ENCODE peak calls at places on chromosomes 16 and 17, in six cellular contexts. One of them, this sample, is unnamed.

GRCh38 chr17:47735139-47735464 is 2.1 kb downstream of the TBX21 start:
- DNase-seq in T-helper 1 cell: no peak
- DNase-seq in GM23248: no peak
- DNase-seq in AG08395: no peak
- DNase-seq in omental fat pad: peak
- DNase-seq in HS-5: no peak
- DNase-seq in this sample: no peak

GRCh38 chr17:10198509-10199249 is at the start of gene GAS7:
- DNase-seq in T-helper 1 cell: peak
- DNase-seq in GM23248: peak
- DNase-seq in AG08395: peak
- DNase-seq in omental fat pad: no peak
- DNase-seq in HS-5: no peak
- DNase-seq in this sample: no peak

GRCh38 chr16:76345093-76345735 is 68.0 kb downstream of the CNTNAP4 start:
- DNase-seq in T-helper 1 cell: no peak
- DNase-seq in GM23248: peak
- DNase-seq in AG08395: no peak
- DNase-seq in omental fat pad: no peak
- DNase-seq in HS-5: peak
- DNase-seq in this sample: no peak

GRCh38 chr17:80953471-80954315 is 37.9 kb upstream of the CHMP6 start:
- DNase-seq in T-helper 1 cell: no peak
- DNase-seq in GM23248: no peak
- DNase-seq in AG08395: no peak
- DNase-seq in omental fat pad: no peak
- DNase-seq in HS-5: no peak
- DNase-seq in this sample: no peak

GRCh38 chr17:3905017-3905486 is 11.2 kb downstream of the P2RX1 start:
- DNase-seq in T-helper 1 cell: no peak
- DNase-seq in GM23248: no peak
- DNase-seq in AG08395: no peak
- DNase-seq in omental fat pad: no peak
- DNase-seq in HS-5: no peak
- DNase-seq in this sample: no peak

GRCh38 chr16:1536601-1537000 is 3.1 kb downstream of the TMEM204 start:
- DNase-seq in T-helper 1 cell: no peak
- DNase-seq in GM23248: no peak
- DNase-seq in AG08395: no peak
- DNase-seq in omental fat pad: no peak
- DNase-seq in HS-5: no peak
- DNase-seq in this sample: no peak

GRCh38 chr16:54493594-54493993 is 207.0 kb upstream of the IRX3 start:
- DNase-seq in T-helper 1 cell: no peak
- DNase-seq in GM23248: peak
- DNase-seq in AG08395: no peak
- DNase-seq in omental fat pad: no peak
- DNase-seq in HS-5: peak
- DNase-seq in this sample: no peak

GRCh38 chr17:76132574-76133338 is 8.3 kb downstream of the FOXJ1 start:
- DNase-seq in T-helper 1 cell: no peak
- DNase-seq in GM23248: no peak
- DNase-seq in AG08395: no peak
- DNase-seq in omental fat pad: no peak
- DNase-seq in HS-5: no peak
- DNase-seq in this sample: no peak

GRCh38 chr17:16929281-16929680 is 42.6 kb downstream of the TNFRSF13B start:
- DNase-seq in T-helper 1 cell: no peak
- DNase-seq in GM23248: no peak
- DNase-seq in AG08395: no peak
- DNase-seq in omental fat pad: peak
- DNase-seq in HS-5: no peak
- DNase-seq in this sample: no peak

GRCh38 chr17:67784364-67785121 is 40.8 kb upstream of the BPTF start:
- DNase-seq in T-helper 1 cell: no peak
- DNase-seq in GM23248: no peak
- DNase-seq in AG08395: no peak
- DNase-seq in omental fat pad: no peak
- DNase-seq in HS-5: no peak
- DNase-seq in this sample: no peak

GRCh38 chr17:62100050-62100449 is 35.0 kb upstream of the MED13 start:
- DNase-seq in T-helper 1 cell: no peak
- DNase-seq in GM23248: no peak
- DNase-seq in AG08395: no peak
- DNase-seq in omental fat pad: no peak
- DNase-seq in HS-5: no peak
- DNase-seq in this sample: no peak

GRCh38 chr17:57569860-57570259 is 175.2 kb downstream of the CCDC182 start:
- DNase-seq in T-helper 1 cell: no peak
- DNase-seq in GM23248: no peak
- DNase-seq in AG08395: no peak
- DNase-seq in omental fat pad: no peak
- DNase-seq in HS-5: peak
- DNase-seq in this sample: no peak

GRCh38 chr17:8831234-8831849 is 32.2 kb upstream of the MFSD6L start:
- DNase-seq in T-helper 1 cell: no peak
- DNase-seq in GM23248: no peak
- DNase-seq in AG08395: no peak
- DNase-seq in omental fat pad: no peak
- DNase-seq in HS-5: no peak
- DNase-seq in this sample: no peak

GRCh38 chr16:58402796-58403195 is 10.5 kb downstream of the GINS3 start:
- DNase-seq in T-helper 1 cell: no peak
- DNase-seq in GM23248: no peak
- DNase-seq in AG08395: no peak
- DNase-seq in omental fat pad: no peak
- DNase-seq in HS-5: no peak
- DNase-seq in this sample: no peak

GRCh38 chr17:48738803-48739526 is 10.4 kb upstream of the HOXB13 start:
- DNase-seq in T-helper 1 cell: no peak
- DNase-seq in GM23248: no peak
- DNase-seq in AG08395: no peak
- DNase-seq in omental fat pad: no peak
- DNase-seq in HS-5: no peak
- DNase-seq in this sample: no peak

GRCh38 chr17:46135126-46135812 is 58.0 kb downstream of the KANSL1 start:
- DNase-seq in T-helper 1 cell: no peak
- DNase-seq in GM23248: no peak
- DNase-seq in AG08395: no peak
- DNase-seq in omental fat pad: no peak
- DNase-seq in HS-5: no peak
- DNase-seq in this sample: no peak

GRCh38 chr16:3789375-3790067 is 72.2 kb upstream of the TRAP1 start:
- DNase-seq in T-helper 1 cell: no peak
- DNase-seq in GM23248: no peak
- DNase-seq in AG08395: no peak
- DNase-seq in omental fat pad: no peak
- DNase-seq in HS-5: no peak
- DNase-seq in this sample: no peak

GRCh38 chr16:22001591-22001990 is 675 bp upstream of the PDZD9 start:
- DNase-seq in T-helper 1 cell: no peak
- DNase-seq in GM23248: peak
- DNase-seq in AG08395: peak
- DNase-seq in omental fat pad: no peak
- DNase-seq in HS-5: no peak
- DNase-seq in this sample: no peak

GRCh38 chr17:73430848-73431247 is 119.0 kb upstream of the CDC42EP4 start:
- DNase-seq in T-helper 1 cell: no peak
- DNase-seq in GM23248: peak
- DNase-seq in AG08395: no peak
- DNase-seq in omental fat pad: no peak
- DNase-seq in HS-5: no peak
- DNase-seq in this sample: no peak

GRCh38 chr17:61331886-61332285 is 67.8 kb upstream of the TBX2 start:
- DNase-seq in T-helper 1 cell: no peak
- DNase-seq in GM23248: no peak
- DNase-seq in AG08395: no peak
- DNase-seq in omental fat pad: no peak
- DNase-seq in HS-5: no peak
- DNase-seq in this sample: no peak

GRCh38 chr16:77723108-77723514 is 797 bp downstream of the NUDT7 start:
- DNase-seq in T-helper 1 cell: no peak
- DNase-seq in GM23248: peak
- DNase-seq in AG08395: peak
- DNase-seq in omental fat pad: no peak
- DNase-seq in HS-5: peak
- DNase-seq in this sample: peak

GRCh38 chr16:56637814-56638750 is at the start of gene MT1A:
- DNase-seq in T-helper 1 cell: no peak
- DNase-seq in GM23248: peak
- DNase-seq in AG08395: peak
- DNase-seq in omental fat pad: no peak
- DNase-seq in HS-5: no peak
- DNase-seq in this sample: no peak